ENCODE peak calls at places on chromosomes 5 and 9, in four cellular contexts. Y is ovary, C is GM23248, D is testis. N is an unnamed sample.

GRCh38 chr9:130970855-130971254 is 31.8 kb upstream of the FIBCD1 start:
- DNase-seq in Y (no peak), D (no peak), C (no peak), N (no peak)

GRCh38 chr9:120971938-120972337 is 45.3 kb upstream of the TRAF1 start:
- DNase-seq in D (no peak), Y (no peak), C (no peak), N (no peak)

GRCh38 chr5:124718376-124718775 is 28.1 kb downstream of the ZNF608 start:
- DNase-seq in D (no peak), C (peak), Y (no peak), N (no peak)

GRCh38 chr9:131539223-131539923 is 6.0 kb upstream of the PRRT1B start:
- DNase-seq in C (no peak), D (no peak), Y (no peak), N (no peak)

GRCh38 chr5:56430437-56430836 is 197.3 kb upstream of the ANKRD55 start:
- DNase-seq in D (no peak), Y (no peak), C (no peak), N (no peak)

GRCh38 chr5:95712347-95712958 is 18.7 kb upstream of the RHOBTB3 start:
- DNase-seq in Y (no peak), C (peak), D (no peak), N (no peak)

GRCh38 chr5:135551593-135552447 is 16.1 kb upstream of the NEUROG1 start:
- DNase-seq in D (peak), Y (peak), C (peak), N (peak)

GRCh38 chr9:6351757-6352156 is 23.6 kb downstream of the TPD52L3 start:
- DNase-seq in Y (no peak), D (no peak), C (no peak), N (no peak)

GRCh38 chr9:108180511-108180910 is 675.3 kb downstream of the ACTL7B start:
- DNase-seq in C (no peak), D (peak), Y (no peak), N (no peak)

GRCh38 chr9:112408819-112409218 is 28.9 kb downstream of the HSDL2 start:
- DNase-seq in C (no peak), Y (no peak), D (no peak), N (no peak)

GRCh38 chr9:3931996-3932906 is 367.6 kb downstream of the GLIS3 start:
- DNase-seq in C (peak), D (no peak), Y (no peak), N (no peak)

GRCh38 chr5:87188411-87188810 is 79.3 kb upstream of the RASA1 start:
- DNase-seq in D (no peak), C (no peak), Y (no peak), N (no peak)

GRCh38 chr9:101448680-101449070 is 13.1 kb upstream of the ALDOB start:
- DNase-seq in D (no peak), Y (no peak), C (no peak), N (no peak)

GRCh38 chr9:98075332-98075805 is 18.8 kb downstream of the NANS start:
- DNase-seq in Y (no peak), D (peak), C (peak), N (no peak)

GRCh38 chr5:147460380-147460779 is 49.5 kb downstream of the DPYSL3 start:
- DNase-seq in Y (no peak), C (no peak), D (no peak), N (no peak)

GRCh38 chr9:80175286-80175906 is 603.6 kb downstream of the TLE4 start:
- DNase-seq in C (peak), D (peak), Y (no peak), N (no peak)

DNA sequence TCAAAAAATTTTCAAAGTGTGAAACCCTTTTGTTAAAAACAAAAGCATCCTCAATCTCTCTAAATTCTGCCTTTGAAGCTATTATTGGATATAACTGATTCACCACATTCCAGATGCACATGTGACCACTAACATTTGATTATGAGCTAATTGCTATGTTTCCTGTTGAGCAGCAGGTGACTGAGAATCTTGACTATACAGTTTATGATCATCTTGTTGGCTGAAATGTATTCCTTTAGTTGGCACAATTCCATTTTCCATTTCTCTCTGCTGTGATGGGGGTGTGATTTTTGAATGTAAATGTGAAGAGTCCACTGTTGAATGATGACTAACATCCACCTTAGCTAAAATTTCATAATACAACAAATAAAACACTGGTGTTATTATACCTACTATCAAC is 10.7 kb downstream of the LYSMD3 start:
- DNase-seq in D (no peak), Y (no peak), C (peak), N (no peak)
- H3K27ac ChIP-seq in D (no peak), Y (no peak), C (no peak), N (no peak)

GRCh38 chr9:126829035-126829434 is 24.2 kb downstream of the ZBTB43 start:
- DNase-seq in C (no peak), Y (no peak), D (no peak), N (no peak)
- H3K27ac ChIP-seq in C (no peak), Y (no peak), D (no peak), N (no peak)

GRCh38 chr5:172144291-172144815 is 43.7 kb downstream of the STK10 start:
- DNase-seq in C (peak), Y (no peak), D (peak), N (peak)
- H3K27ac ChIP-seq in C (no peak), Y (no peak), D (peak), N (no peak)

GRCh38 chr5:32027093-32027716 is 146.9 kb downstream of the GOLPH3 start:
- DNase-seq in D (no peak), C (peak), Y (no peak), N (no peak)
- H3K27ac ChIP-seq in D (no peak), C (peak), Y (peak), N (peak)

GRCh38 chr5:156328766-156329165 is 1.8 kb downstream of the SGCD start:
- DNase-seq in D (no peak), Y (no peak), C (peak), N (no peak)
- H3K27ac ChIP-seq in D (no peak), Y (no peak), C (peak), N (peak)

DNA sequence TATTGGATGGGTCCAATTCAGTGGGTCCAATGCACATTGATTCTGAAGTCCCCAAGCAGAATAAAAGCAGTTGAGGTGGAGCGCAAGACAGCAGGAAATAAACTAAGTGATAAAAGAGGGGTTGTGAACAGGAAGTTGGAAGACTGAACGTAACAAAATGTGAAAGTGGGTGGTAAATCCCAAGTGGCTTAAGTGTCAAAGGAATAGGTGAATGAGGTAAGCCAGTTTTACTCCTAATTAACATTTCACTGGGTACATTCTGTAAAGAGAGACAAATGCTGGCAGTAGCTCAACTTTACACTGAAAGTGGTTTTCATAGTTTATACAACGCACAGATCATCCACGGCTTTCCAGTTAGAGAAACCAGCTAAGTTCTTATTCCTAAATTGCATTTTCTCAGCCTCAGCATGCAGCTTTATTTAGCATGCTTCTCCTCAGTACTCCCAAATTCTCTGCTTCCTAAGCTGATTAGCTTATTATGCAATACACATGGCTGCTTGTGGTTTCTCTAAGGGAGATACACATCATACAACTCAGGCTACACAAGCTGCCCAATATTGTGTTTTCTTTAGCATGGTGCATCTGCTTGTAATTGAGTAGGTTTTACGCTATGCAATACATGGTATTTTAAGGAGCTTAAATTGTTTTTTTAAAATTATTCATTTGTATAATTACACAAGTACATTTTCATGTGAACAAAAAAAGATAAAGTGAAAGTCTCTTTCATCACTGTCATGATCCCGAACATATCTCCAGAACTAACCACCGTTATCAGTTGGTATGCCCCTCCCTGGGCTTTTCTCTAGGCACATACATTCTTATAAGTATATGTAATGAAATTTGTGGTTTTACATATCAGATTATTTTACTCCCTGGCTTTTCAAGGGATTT is 34.2 kb upstream of the HSD17B4 start:
- DNase-seq in Y (no peak), C (peak), D (no peak), N (no peak)
- H3K27ac ChIP-seq in Y (no peak), C (no peak), D (no peak), N (no peak)

DNA sequence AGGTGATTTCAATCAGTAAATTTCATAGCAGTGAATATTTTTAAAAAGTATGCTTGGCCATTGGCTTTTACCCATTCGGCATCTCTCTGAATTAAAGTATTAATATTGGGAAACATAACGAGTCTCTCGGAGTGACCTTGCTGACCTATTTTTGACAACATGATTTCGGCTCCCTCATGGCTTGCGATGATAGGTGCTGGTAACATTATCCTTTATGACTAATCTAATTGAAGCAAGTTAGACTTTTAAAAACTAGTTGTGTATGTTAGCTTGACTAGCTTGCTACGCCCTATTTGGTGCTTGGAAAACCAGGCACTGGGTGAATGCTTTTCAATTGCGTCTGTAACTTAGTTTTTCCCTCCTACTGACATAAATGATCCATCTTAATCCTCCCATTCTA is 1.1 kb downstream of the ZNF366 start:
- DNase-seq in C (no peak), D (no peak), Y (no peak), N (no peak)
- H3K27ac ChIP-seq in C (no peak), D (no peak), Y (no peak), N (peak)

N was measured in right cardiac atrium.